ENCODE peak calls at places on chromosomes 5 and 9, in seven cellular contexts. T is kidney, N is IMR-90, D is Caco-2, A is lung, P is foreskin fibroblast, K is stomach. J is an unnamed sample.
A peak's percentile ranks its signal among the peaks of the same experiment; 100 is the strongest.

GRCh38 chr5:174723979-174724483 is 351 bp upstream of the MSX2 start:
- DNase-seq in T (no peak), N (no peak), D (peak; percentile 37), A (no peak), P (no peak), K (no peak), J (peak; percentile 13)

GRCh38 chr9:135506327-135507103 is 6.0 kb downstream of the MRPS2 start:
- DNase-seq in T (no peak), N (no peak), D (no peak), A (no peak), P (peak; percentile 61), K (no peak), J (no peak)

GRCh38 chr9:86792136-86792535 is 155.2 kb downstream of the GAS1 start:
- DNase-seq in T (no peak), N (peak; percentile 63), D (no peak), A (no peak), P (peak; percentile 42), K (no peak), J (no peak)

GRCh38 chr9:126702501-126703329 is 89.0 kb downstream of the LMX1B start:
- DNase-seq in T (peak; percentile 57), N (no peak), D (peak; percentile 68), A (no peak), P (no peak), K (no peak), J (no peak)

GRCh38 chr9:122609810-122610209 is 4.7 kb upstream of the OR1Q1 start:
- DNase-seq in T (no peak), N (no peak), D (no peak), A (no peak), P (no peak), K (no peak), J (no peak)

GRCh38 chr9:121984726-121985402 is 108.2 kb downstream of the TTLL11 start:
- DNase-seq in T (no peak), N (peak; percentile 91), D (no peak), A (no peak), P (peak; percentile 91), K (no peak), J (peak; percentile 90)

GRCh38 chr9:131263701-131264100 is 12.6 kb downstream of the FAM78A start:
- DNase-seq in T (no peak), N (no peak), D (no peak), A (no peak), P (no peak), K (no peak), J (no peak)

GRCh38 chr9:84485539-84485938 is 145.0 kb upstream of the SLC28A3 start:
- DNase-seq in T (no peak), N (no peak), D (no peak), A (no peak), P (no peak), K (no peak), J (no peak)

GRCh38 chr5:82105457-82105856 is 133.6 kb downstream of the ATG10 start:
- DNase-seq in T (peak; percentile 24), N (peak; percentile 20), D (no peak), A (no peak), P (peak; percentile 35), K (no peak), J (peak; percentile 25)

GRCh38 chr5:72285425-72285821 is 34.6 kb downstream of the MRPS27 start:
- DNase-seq in T (no peak), N (no peak), D (no peak), A (no peak), P (no peak), K (no peak), J (no peak)

GRCh38 chr5:37495210-37495609 is 116.1 kb downstream of the WDR70 start:
- DNase-seq in T (no peak), N (peak; percentile 39), D (no peak), A (no peak), P (peak; percentile 53), K (no peak), J (peak; percentile 52)

GRCh38 chr9:130118841-130119520 is 53.2 kb upstream of the NCS1 start:
- DNase-seq in T (peak; percentile 91), N (peak; percentile 60), D (no peak), A (no peak), P (peak; percentile 40), K (no peak), J (peak; percentile 44)

GRCh38 chr9:28926311-28926710 is 1353.0 kb upstream of the C9orf72 start:
- DNase-seq in T (no peak), N (no peak), D (no peak), A (no peak), P (no peak), K (no peak), J (no peak)

GRCh38 chr9:130518198-130518597 is 61.2 kb upstream of the FUBP3 start:
- DNase-seq in T (no peak), N (no peak), D (no peak), A (no peak), P (no peak), K (no peak), J (no peak)

GRCh38 chr9:11064853-11065252 is 452.1 kb upstream of the PTPRD start:
- DNase-seq in T (no peak), N (no peak), D (peak; percentile 65), A (no peak), P (no peak), K (no peak), J (no peak)

GRCh38 chr5:105554613-105555169 is 1992.1 kb upstream of the NUDT12 start:
- DNase-seq in T (no peak), N (no peak), D (no peak), A (no peak), P (no peak), K (no peak), J (peak; percentile 84)

GRCh38 chr5:159184858-159185381 is 24.4 kb downstream of the RNF145 start:
- DNase-seq in T (no peak), N (peak; percentile 93), D (no peak), A (no peak), P (peak; percentile 77), K (no peak), J (peak; percentile 85)

GRCh38 chr5:32840606-32841005 is 129.5 kb downstream of the NPR3 start:
- DNase-seq in T (no peak), N (no peak), D (no peak), A (no peak), P (no peak), K (no peak), J (no peak)

GRCh38 chr5:135392256-135392655 is 6.8 kb downstream of the MACROH2A1 start:
- DNase-seq in T (no peak), N (peak; percentile 88), D (no peak), A (no peak), P (peak; percentile 85), K (no peak), J (peak; percentile 91)

GRCh38 chr5:89359046-89359445 is 476.1 kb upstream of the MEF2C start:
- DNase-seq in T (no peak), N (no peak), D (no peak), A (no peak), P (no peak), K (no peak), J (no peak)

GRCh38 chr9:126980231-126980630 is 65.6 kb downstream of the RALGPS1 start:
- DNase-seq in T (no peak), N (no peak), D (no peak), A (no peak), P (no peak), K (no peak), J (peak; percentile 17)

GRCh38 chr5:163386352-163386751 is 51.0 kb upstream of the CCNG1 start:
- DNase-seq in T (no peak), N (no peak), D (no peak), A (no peak), P (no peak), K (no peak), J (no peak)

GRCh38 chr9:111691686-111692329 is 30.4 kb downstream of the GNG10 start:
- DNase-seq in T (no peak), N (peak; percentile 48), D (peak; percentile 24), A (no peak), P (peak; percentile 61), K (no peak), J (peak; percentile 68)

GRCh38 chr9:81874926-81875325 is 53.3 kb upstream of the SPATA31D4 start:
- DNase-seq in T (no peak), N (peak; percentile 94), D (no peak), A (no peak), P (peak; percentile 84), K (no peak), J (peak; percentile 90)

GRCh38 chr5:170312666-170313065 is 15.1 kb upstream of the LCP2 start:
- DNase-seq in T (no peak), N (peak; percentile 3), D (no peak), A (no peak), P (no peak), K (no peak), J (peak; percentile 72)

GRCh38 chr5:129322968-129323367 is 137.1 kb upstream of the ADAMTS19 start:
- DNase-seq in T (no peak), N (no peak), D (no peak), A (no peak), P (no peak), K (no peak), J (no peak)

GRCh38 chr5:141050622-141051525 is at the start of gene PCDHB1:
- DNase-seq in T (no peak), N (no peak), D (no peak), A (no peak), P (no peak), K (no peak), J (no peak)
- H3K4me3 ChIP-seq in T (peak within 1 kb of the TSS; percentile 80), N (peak within 1 kb of the TSS; percentile 18), D (no peak within 1 kb of the TSS), A (peak within 1 kb of the TSS; percentile 42), P (no peak within 1 kb of the TSS), K (peak within 1 kb of the TSS; percentile 48), J (no peak within 1 kb of the TSS)

DNA sequence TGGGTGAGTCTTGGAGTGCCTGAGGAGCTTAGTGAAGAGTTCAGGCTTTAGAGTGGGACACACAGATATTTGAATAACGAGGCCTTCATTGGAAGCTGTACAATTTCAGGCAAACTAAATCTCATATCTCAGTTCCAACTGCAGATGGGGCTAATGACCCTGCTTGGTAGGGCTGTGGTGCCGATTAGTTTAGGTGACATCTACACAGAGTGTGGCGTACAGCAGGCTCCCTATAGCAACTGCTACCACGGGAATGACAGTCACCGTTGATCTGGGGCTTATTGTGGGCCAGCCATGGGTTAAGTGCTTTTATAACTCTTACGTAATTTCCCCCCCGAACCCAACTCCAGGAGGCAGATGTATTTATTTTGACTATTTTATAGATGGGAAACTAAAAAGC is 70.8 kb downstream of the FAT2 start:
- DNase-seq in T (no peak), N (no peak), D (peak; percentile 13), A (no peak), P (peak; percentile 12), K (no peak), J (peak; percentile 5)
- TF ChIP-seq CTCF in T (no peak), N (peak; percentile 2), D (no peak), A (no peak), P (no peak), K (no peak), J (peak; percentile 18)

GRCh38 chr5:102296229-102296817 is at the start of gene SLCO4C1:
- DNase-seq in T (peak; percentile 95), N (no peak), D (peak; percentile 80), A (peak; percentile 91), P (peak; percentile 1), K (peak; percentile 69), J (peak; percentile 58)
- H3K4me3 ChIP-seq in T (peak within 1 kb of the TSS; percentile 80), N (no peak within 1 kb of the TSS), D (peak within 1 kb of the TSS; percentile 39), A (peak within 1 kb of the TSS; percentile 65), P (peak within 1 kb of the TSS; percentile 18), K (peak within 1 kb of the TSS; percentile 40), J (peak within 1 kb of the TSS; percentile 55)

GRCh38 chr9:38144421-38144820 is 75.4 kb upstream of the SHB start:
- DNase-seq in T (no peak), N (peak; percentile 70), D (no peak), A (no peak), P (peak; percentile 11), K (no peak), J (peak; percentile 58)
- TF ChIP-seq CTCF in T (no peak), N (no peak), D (no peak), A (no peak), P (no peak), K (no peak), J (no peak)

GRCh38 chr5:150153957-150154617 is 1.6 kb downstream of the PDGFRB start:
- DNase-seq in T (no peak), N (peak; percentile 80), D (no peak), A (no peak), P (peak; percentile 86), K (no peak), J (peak; percentile 82)
- H3K4me3 ChIP-seq in T (peak overlapping the region; percentile 67), N (peak overlapping the region; percentile 76), D (no peak overlapping the region), A (peak overlapping the region; percentile 23), P (peak overlapping the region; percentile 94), K (peak overlapping the region; percentile 42), J (peak overlapping the region; percentile 76)